ENCODE peak calls at places on chromosome 6, in ten cellular contexts. P is choroid plexus epithelial cell; E is right cardiac atrium; K is lung microvascular endothelial cell; L is GM23338; Q is spleen; S is NCI-H1105 treated with DMSO at 0.1 percent for 48 hours; A is activated naive CD4-positive, alpha-beta T cell; T is AG09309; X is T-helper 1 cell. R is an unnamed sample.

GRCh38 chr6:2961491-2961890 is 9.9 kb downstream of the SERPINB6 start:
- DNase-seq in L (no peak), X (no peak), K (no peak), A (no peak), P (no peak), S (no peak), E (no peak), T (no peak), Q (no peak), R (peak; percentile 18)

GRCh38 chr6:11412011-11412424 is 125.5 kb upstream of the TMEM170B start:
- DNase-seq in P (peak; percentile 72), X (no peak), K (no peak), Q (no peak), S (no peak), T (no peak), L (no peak), E (no peak), A (no peak), R (no peak)

GRCh38 chr6:143962644-143962929 is 45.5 kb downstream of the PLAGL1 start:
- DNase-seq in E (no peak), Q (no peak), P (peak; percentile 64), S (no peak), T (peak; percentile 58), A (no peak), L (peak; percentile 86), X (no peak), K (peak; percentile 18), R (no peak)

GRCh38 chr6:70222350-70222749 is 80.5 kb downstream of the COL9A1 start:
- DNase-seq in S (peak; percentile 81), Q (no peak), X (no peak), K (no peak), L (no peak), A (no peak), E (no peak), P (no peak), T (no peak), R (no peak)

GRCh38 chr6:137160763-137161162 is 12.7 kb downstream of the IL22RA2 start:
- DNase-seq in S (no peak), X (no peak), E (no peak), K (no peak), P (peak; percentile 78), A (no peak), T (peak; percentile 17), L (no peak), Q (no peak), R (no peak)

GRCh38 chr6:53986165-53986720 is 125.0 kb upstream of the MLIP start:
- DNase-seq in L (peak; percentile 72), S (peak; percentile 53), K (peak; percentile 80), E (no peak), A (no peak), P (peak; percentile 91), Q (no peak), X (no peak), T (peak; percentile 57), R (peak; percentile 10)

GRCh38 chr6:20198156-20198555 is 14.1 kb downstream of the MBOAT1 start:
- DNase-seq in T (no peak), P (no peak), A (no peak), L (no peak), S (no peak), E (no peak), X (no peak), Q (no peak), K (no peak), R (no peak)

GRCh38 chr6:134753001-134753400 is 196.9 kb downstream of the ALDH8A1 start:
- DNase-seq in K (no peak), T (no peak), S (no peak), P (no peak), X (no peak), L (no peak), A (no peak), E (no peak), Q (no peak), R (no peak)

GRCh38 chr6:116461563-116462507 is 660 bp downstream of the CALHM6 start:
- DNase-seq in P (peak; percentile 64), S (no peak), T (no peak), L (peak; percentile 91), K (peak; percentile 57), A (peak; percentile 54), X (no peak), Q (peak; percentile 96), E (peak; percentile 83), R (peak; percentile 87)

R was measured in H7.